ENCODE peak calls at places on chromosomes 6 and 20, in nine cellular contexts. G is adrenal gland, U is endothelial cell, K is tibial artery, N is MM.1S, J is HCT116, C is astrocyte of the spinal cord, A is Calu3, D is GM12864. R is an unnamed sample.

GRCh38 chr6:129692467-129692866 is 17.5 kb downstream of the ARHGAP18 start:
- DNase-seq in G (no peak), U (no peak), K (no peak), N (no peak), J (no peak), C (no peak), A (no peak), D (no peak), R (no peak)

GRCh38 chr6:145028144-145028818 is 707.0 kb downstream of the EPM2A start:
- DNase-seq in G (peak), U (peak), K (no peak), N (peak), J (peak), C (peak), A (peak), D (no peak), R (no peak)

GRCh38 chr20:57214948-57215347 is 51.5 kb downstream of the BMP7 start:
- DNase-seq in G (no peak), U (no peak), K (no peak), N (no peak), J (no peak), C (no peak), A (no peak), D (no peak), R (no peak)

GRCh38 chr6:122337645-122338044 is 61.8 kb upstream of the HSF2 start:
- DNase-seq in G (no peak), U (no peak), K (no peak), N (no peak), J (no peak), C (no peak), A (no peak), D (no peak), R (no peak)

GRCh38 chr6:43916924-43917877 is 147.2 kb downstream of the VEGFA start:
- DNase-seq in G (peak), U (no peak), K (peak), N (no peak), J (no peak), C (no peak), A (peak), D (no peak), R (no peak)

GRCh38 chr6:131950767-131951575 is at the start of gene CCN2:
- DNase-seq in G (peak), U (peak), K (peak), N (peak), J (peak), C (peak), A (peak), D (no peak), R (peak)

GRCh38 chr6:30814137-30815084 is 69.9 kb upstream of the DDR1 start:
- DNase-seq in G (peak), U (no peak), K (peak), N (no peak), J (peak), C (peak), A (peak), D (no peak), R (no peak)

GRCh38 chr6:36727491-36728021 is 29.9 kb downstream of the RAB44 start:
- DNase-seq in G (no peak), U (no peak), K (no peak), N (no peak), J (no peak), C (peak), A (no peak), D (no peak), R (no peak)

GRCh38 chr20:53677447-53678314 is 84.0 kb upstream of the ZNF217 start:
- DNase-seq in G (peak), U (peak), K (peak), N (no peak), J (no peak), C (no peak), A (peak), D (no peak), R (no peak)

GRCh38 chr6:29631860-29632731 is 887 bp downstream of the GABBR1 start:
- DNase-seq in G (peak), U (peak), K (peak), N (peak), J (no peak), C (peak), A (peak), D (no peak), R (peak)

GRCh38 chr6:132887204-132887603 is 72.8 kb downstream of the RPS12 start:
- DNase-seq in G (no peak), U (no peak), K (no peak), N (no peak), J (no peak), C (no peak), A (no peak), D (no peak), R (no peak)

GRCh38 chr6:30914854-30915590 is 984 bp downstream of the VARS2 start:
- DNase-seq in G (peak), U (no peak), K (no peak), N (no peak), J (no peak), C (no peak), A (no peak), D (no peak), R (no peak)

GRCh38 chr20:4702562-4703280 is 19.0 kb upstream of the PRND start:
- DNase-seq in G (no peak), U (no peak), K (no peak), N (no peak), J (no peak), C (no peak), A (no peak), D (no peak), R (no peak)

GRCh38 chr6:145887969-145888368 is 73.4 kb upstream of the FBXO30 start:
- DNase-seq in G (no peak), U (peak), K (peak), N (no peak), J (no peak), C (peak), A (peak), D (no peak), R (no peak)

GRCh38 chr20:47704746-47705496 is 80.4 kb downstream of the SULF2 start:
- DNase-seq in G (no peak), U (no peak), K (no peak), N (no peak), J (no peak), C (no peak), A (no peak), D (no peak), R (no peak)

GRCh38 chr20:5714261-5715041 is 35.8 kb upstream of the SHLD1 start:
- DNase-seq in G (no peak), U (peak), K (no peak), N (peak), J (no peak), C (peak), A (peak), D (no peak), R (no peak)

GRCh38 chr6:107439418-107439817 is 19.9 kb downstream of the PDSS2 start:
- DNase-seq in G (no peak), U (no peak), K (no peak), N (no peak), J (no peak), C (no peak), A (no peak), D (no peak), R (no peak)

GRCh38 chr20:51398083-51398482 is 144.4 kb downstream of the NFATC2 start:
- DNase-seq in G (no peak), U (no peak), K (no peak), N (no peak), J (no peak), C (no peak), A (no peak), D (no peak), R (no peak)

GRCh38 chr6:31874836-31875572 is 3.8 kb downstream of the SLC44A4 start:
- DNase-seq in G (no peak), U (no peak), K (no peak), N (no peak), J (no peak), C (no peak), A (no peak), D (no peak), R (no peak)

GRCh38 chr6:163825033-163825432 is 410.5 kb downstream of the QKI start:
- DNase-seq in G (no peak), U (no peak), K (no peak), N (no peak), J (no peak), C (peak), A (peak), D (no peak), R (no peak)

GRCh38 chr20:19026121-19026878 is 186.1 kb upstream of the SLC24A3 start:
- DNase-seq in G (peak), U (no peak), K (no peak), N (no peak), J (no peak), C (no peak), A (no peak), D (peak), R (no peak)

GRCh38 chr6:122697458-122697857 is 82.1 kb upstream of the FABP7 start:
- DNase-seq in G (no peak), U (no peak), K (no peak), N (no peak), J (no peak), C (no peak), A (no peak), D (no peak), R (no peak)

GRCh38 chr6:80520195-80520594 is 413.7 kb downstream of the BCKDHB start:
- DNase-seq in G (no peak), U (no peak), K (no peak), N (no peak), J (no peak), C (peak), A (no peak), D (no peak), R (no peak)

GRCh38 chr20:56032251-56032650 is 26.9 kb upstream of the CBLN4 start:
- DNase-seq in G (no peak), U (no peak), K (no peak), N (no peak), J (peak), C (peak), A (no peak), D (no peak), R (no peak)

GRCh38 chr20:62576815-62577214 is 65.5 kb upstream of the SLCO4A1 start:
- DNase-seq in G (no peak), U (peak), K (no peak), N (no peak), J (no peak), C (no peak), A (no peak), D (no peak), R (peak)

GRCh38 chr20:22449115-22449973 is 135.0 kb downstream of the FOXA2 start:
- DNase-seq in G (peak), U (no peak), K (no peak), N (no peak), J (no peak), C (no peak), A (no peak), D (no peak), R (no peak)

GRCh38 chr6:162099685-162100084 is 627.9 kb downstream of the PRKN start:
- DNase-seq in G (peak), U (no peak), K (no peak), N (no peak), J (peak), C (peak), A (peak), D (no peak), R (no peak)

GRCh38 chr6:43368517-43369160 is 808 bp downstream of the ZNF318 start:
- DNase-seq in G (peak), U (peak), K (peak), N (peak), J (no peak), C (peak), A (peak), D (no peak), R (peak)

GRCh38 chr6:116047173-116047933 is 13.3 kb downstream of the FRK start:
- DNase-seq in G (no peak), U (no peak), K (no peak), N (no peak), J (no peak), C (peak), A (peak), D (no peak), R (no peak)

GRCh38 chr6:144585217-144585814 is 300.2 kb downstream of the UTRN start:
- DNase-seq in G (no peak), U (peak), K (no peak), N (peak), J (peak), C (peak), A (peak), D (no peak), R (peak)

GRCh38 chr6:13048113-13048512 is 280.2 kb downstream of the TBC1D7 start:
- DNase-seq in G (no peak), U (no peak), K (no peak), N (no peak), J (no peak), C (no peak), A (no peak), D (no peak), R (no peak)

GRCh38 chr6:134372603-134373281 is 54.8 kb upstream of the SGK1 start:
- DNase-seq in G (peak), U (no peak), K (peak), N (no peak), J (no peak), C (peak), A (no peak), D (no peak), R (no peak)

GRCh38 chr6:165676435-165677068 is 13.5 kb upstream of the PDE10A start:
- DNase-seq in G (no peak), U (no peak), K (no peak), N (no peak), J (no peak), C (peak), A (no peak), D (no peak), R (no peak)

GRCh38 chr6:17985934-17986655 is 1.3 kb downstream of the KIF13A start:
- DNase-seq in G (no peak), U (no peak), K (no peak), N (no peak), J (no peak), C (no peak), A (no peak), D (no peak), R (no peak)

GRCh38 chr6:89145461-89145961 is 344 bp upstream of the PM20D2 start:
- DNase-seq in G (no peak), U (no peak), K (no peak), N (peak), J (no peak), C (peak), A (no peak), D (peak), R (no peak)

GRCh38 chr20:59948828-59949720 is 8.9 kb downstream of the FAM217B start:
- DNase-seq in G (no peak), U (peak), K (no peak), N (peak), J (peak), C (peak), A (peak), D (no peak), R (no peak)

GRCh38 chr6:79635179-79635578 is 4.0 kb downstream of the SH3BGRL2 start:
- DNase-seq in G (no peak), U (no peak), K (no peak), N (no peak), J (no peak), C (peak), A (no peak), D (no peak), R (no peak)

GRCh38 chr6:26195376-26195923 is 108.2 kb downstream of the HFE start:
- DNase-seq in G (peak), U (peak), K (peak), N (peak), J (peak), C (peak), A (peak), D (peak), R (no peak)

GRCh38 chr6:80622641-80623040 is 516.2 kb downstream of the BCKDHB start:
- DNase-seq in G (no peak), U (no peak), K (no peak), N (no peak), J (no peak), C (no peak), A (peak), D (no peak), R (no peak)

GRCh38 chr20:19903168-19903676 is 113.9 kb upstream of the NAA20 start:
- DNase-seq in G (no peak), U (no peak), K (peak), N (peak), J (no peak), C (peak), A (no peak), D (no peak), R (no peak)

DNA sequence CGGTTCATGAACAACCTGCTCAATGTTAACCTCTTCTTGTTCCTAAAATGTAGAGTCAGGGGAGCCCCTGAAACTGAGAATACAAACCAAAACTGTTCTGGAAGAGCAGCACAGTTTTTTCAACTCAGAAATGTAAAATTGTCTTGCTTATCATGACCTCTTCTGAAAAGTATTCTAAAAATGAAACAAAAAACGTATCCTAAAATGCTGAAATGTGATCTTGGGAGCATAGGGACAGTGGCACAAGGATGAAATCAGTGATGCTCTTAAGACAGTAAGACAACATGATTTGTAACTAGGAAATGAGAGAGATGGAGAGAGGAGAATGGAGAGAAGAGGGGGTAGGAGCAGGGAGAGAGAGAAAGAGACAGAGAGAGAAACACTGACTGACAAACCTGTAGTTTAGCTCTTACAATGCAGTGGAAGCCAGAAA is 27.5 kb downstream of the NCOA7 start:
- DNase-seq in G (no peak), U (no peak), K (no peak), N (peak), J (no peak), C (no peak), A (no peak), D (no peak), R (no peak)
- TF ChIP-seq CTCF in G (no peak), U (no peak), K (no peak), N (no peak), J (no peak), C (no peak), A (no peak), D (no peak), R (no peak)

DNA sequence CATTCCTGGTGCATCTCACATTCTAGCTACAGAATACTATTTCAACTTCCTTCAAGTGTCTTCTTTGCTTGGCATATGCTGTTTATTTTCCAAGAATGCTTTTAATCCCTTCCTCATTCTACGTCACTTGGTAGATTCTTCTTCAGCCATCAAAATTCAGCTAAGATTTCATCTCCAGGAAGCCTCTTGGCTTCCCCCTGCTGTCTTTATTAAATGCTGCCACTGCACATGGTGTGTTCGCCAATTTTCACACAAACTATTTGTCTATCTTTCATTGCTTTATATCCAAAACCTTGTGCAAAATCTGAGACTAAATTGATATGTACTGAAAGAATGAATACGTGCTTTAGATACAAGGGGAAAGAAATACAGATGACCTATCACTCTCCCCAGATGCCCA is 253.0 kb downstream of the RFPL4B start:
- DNase-seq in G (no peak), U (no peak), K (no peak), N (no peak), J (no peak), C (no peak), A (no peak), D (no peak), R (no peak)
- TF ChIP-seq CTCF in G (no peak), U (no peak), K (no peak), N (no peak), J (peak), C (peak), A (no peak), D (no peak), R (no peak)

DNA sequence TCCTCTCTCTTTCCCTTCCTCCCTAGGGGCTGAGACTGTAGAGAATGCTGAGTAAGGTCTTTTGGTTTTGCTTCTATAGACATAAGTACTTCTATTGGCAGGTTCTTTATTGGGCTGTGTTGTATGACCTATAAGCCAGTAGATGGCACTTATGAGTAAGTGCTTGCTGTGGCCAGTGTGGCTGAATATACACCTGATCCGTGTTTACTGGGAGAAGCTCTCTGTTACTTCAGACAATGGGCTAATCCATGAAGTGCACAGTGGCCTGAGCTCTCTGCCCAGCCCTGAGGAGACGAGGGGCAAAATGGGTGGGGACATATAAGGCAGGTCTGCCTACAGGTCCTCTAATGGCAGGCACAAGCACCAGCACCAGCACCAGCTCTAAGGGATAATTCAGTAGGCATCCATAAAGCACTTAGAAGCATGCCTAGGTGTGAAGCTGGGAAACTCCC is 610.3 kb downstream of the RNF144B start:
- DNase-seq in G (no peak), U (no peak), K (no peak), N (peak), J (peak), C (peak), A (no peak), D (no peak), R (no peak)
- TF ChIP-seq CTCF in G (peak), U (peak), K (peak), N (peak), J (peak), C (peak), A (peak), D (peak), R (peak)

GRCh38 chr6:27495386-27496135 is 22.7 kb upstream of the ZNF184 start:
- DNase-seq in G (no peak), U (peak), K (peak), N (no peak), J (peak), C (peak), A (peak), D (peak), R (no peak)
- TF ChIP-seq CTCF in G (no peak), U (no peak), K (no peak), N (no peak), J (peak), C (no peak), A (no peak), D (peak), R (no peak)

GRCh38 chr6:3206339-3207015 is 21.0 kb downstream of the TUBB2B start:
- DNase-seq in G (no peak), U (no peak), K (no peak), N (no peak), J (no peak), C (no peak), A (no peak), D (no peak), R (no peak)
- TF ChIP-seq CTCF in G (no peak), U (no peak), K (no peak), N (no peak), J (peak), C (no peak), A (no peak), D (peak), R (no peak)

GRCh38 chr20:48832423-48832735 is 4.6 kb upstream of the PREX1 start:
- DNase-seq in G (no peak), U (no peak), K (peak), N (no peak), J (no peak), C (no peak), A (no peak), D (no peak), R (no peak)

GRCh38 chr20:48830826-48831318 is 3.1 kb upstream of the PREX1 start:
- DNase-seq in G (no peak), U (no peak), K (no peak), N (no peak), J (no peak), C (no peak), A (no peak), D (no peak), R (no peak)

GRCh38 chr20:48828734-48829460 is 1.1 kb upstream of the PREX1 start:
- DNase-seq in G (no peak), U (no peak), K (no peak), N (no peak), J (no peak), C (no peak), A (no peak), D (no peak), R (no peak)

GRCh38 chr20:48829940-48830339 is 2.1 kb upstream of the PREX1 start:
- DNase-seq in G (no peak), U (no peak), K (no peak), N (no peak), J (no peak), C (no peak), A (no peak), D (no peak), R (no peak)

GRCh38 chr20:48831702-48832422 is 4.1 kb upstream of the PREX1 start:
- DNase-seq in G (peak), U (no peak), K (peak), N (no peak), J (no peak), C (no peak), A (peak), D (no peak), R (no peak)
- TF ChIP-seq CTCF in G (no peak), U (no peak), K (no peak), N (no peak), J (no peak), C (no peak), A (no peak), D (no peak), R (no peak)

GRCh38 chr20:32455171-32455900 is 97.2 kb downstream of the ASXL1 start:
- DNase-seq in G (no peak), U (no peak), K (no peak), N (no peak), J (no peak), C (no peak), A (no peak), D (no peak), R (no peak)
- TF ChIP-seq CTCF in G (no peak), U (no peak), K (no peak), N (no peak), J (no peak), C (no peak), A (no peak), D (no peak), R (no peak)

GRCh38 chr6:8481727-8482126 is 46.4 kb upstream of the SLC35B3 start:
- DNase-seq in G (no peak), U (no peak), K (no peak), N (peak), J (no peak), C (no peak), A (no peak), D (no peak), R (no peak)
- TF ChIP-seq CTCF in G (no peak), U (peak), K (no peak), N (peak), J (no peak), C (peak), A (no peak), D (peak), R (peak)